ENCODE peak calls at places on chromosomes 3 and 15, in nine cellular contexts. Q, Z, F, O, A, H, U, V and E are unnamed samples.

GRCh38 chr3:188469228-188469885 is 315.4 kb downstream of the LPP start:
- DNase-seq in Z (peak), Q (no peak), V (no peak), A (no peak), H (no peak), U (no peak), O (no peak), F (no peak), E (no peak)

GRCh38 chr15:47374222-47374621 is 343.1 kb upstream of the SEMA6D start:
- DNase-seq in U (no peak), O (no peak), H (peak), V (no peak), F (peak), Q (no peak), A (no peak), Z (no peak), E (no peak)

GRCh38 chr3:151926956-151927355 is 53.5 kb downstream of the SUCNR1 start:
- DNase-seq in A (no peak), O (no peak), Q (no peak), U (no peak), V (no peak), H (peak), F (no peak), Z (no peak), E (no peak)

GRCh38 chr3:129526121-129526900 is 2.1 kb upstream of the RHO start:
- DNase-seq in U (no peak), F (no peak), O (no peak), H (no peak), Z (no peak), Q (peak), V (no peak), A (no peak), E (no peak)

GRCh38 chr3:17138246-17139039 is 253.7 kb downstream of the PLCL2 start:
- DNase-seq in V (peak), Q (no peak), O (no peak), A (no peak), U (no peak), H (no peak), F (no peak), Z (no peak), E (no peak)

GRCh38 chr15:53962646-53963561 is 15.3 kb upstream of the UNC13C start:
- DNase-seq in A (no peak), H (peak), F (peak), Z (no peak), V (no peak), Q (peak), U (no peak), O (peak), E (no peak)

GRCh38 chr15:75578948-75579908 is at the start of gene PTPN9:
- DNase-seq in O (peak), Q (peak), U (peak), H (peak), Z (peak), F (peak), A (peak), V (peak), E (no peak)

GRCh38 chr15:96416934-96417759 is 86.6 kb downstream of the NR2F2 start:
- DNase-seq in A (no peak), F (peak), H (peak), Q (no peak), U (no peak), Z (no peak), O (no peak), V (no peak), E (no peak)

GRCh38 chr3:26622634-26623408 is at the start of gene LRRC3B:
- DNase-seq in A (peak), U (no peak), Q (no peak), V (peak), F (peak), Z (no peak), H (no peak), O (peak), E (no peak)

GRCh38 chr3:143552851-143553250 is 295.4 kb downstream of the SLC9A9 start:
- DNase-seq in V (no peak), O (no peak), H (no peak), Q (no peak), Z (no peak), F (no peak), A (no peak), U (no peak), E (no peak)

GRCh38 chr15:58135511-58136174 is 2.5 kb upstream of the AQP9 start:
- DNase-seq in Q (no peak), U (no peak), V (no peak), Z (no peak), A (no peak), H (peak), O (no peak), F (no peak), E (no peak)

GRCh38 chr3:29144807-29145206 is 136.1 kb upstream of the RBMS3 start:
- DNase-seq in Q (no peak), F (no peak), Z (no peak), O (no peak), A (no peak), V (no peak), U (no peak), H (peak), E (no peak)

GRCh38 chr3:30643763-30644462 is 37.5 kb downstream of the TGFBR2 start:
- DNase-seq in F (no peak), Z (no peak), O (no peak), V (no peak), Q (no peak), U (no peak), H (no peak), A (no peak), E (no peak)

GRCh38 chr3:185071401-185071800 is 81.5 kb downstream of the C3orf70 start:
- DNase-seq in O (no peak), Q (no peak), U (no peak), V (no peak), F (no peak), H (no peak), A (no peak), Z (no peak), E (no peak)

GRCh38 chr3:50644556-50644955 is 27.6 kb downstream of the MAPKAPK3 start:
- DNase-seq in F (no peak), A (no peak), Q (no peak), O (peak), H (peak), V (no peak), U (no peak), Z (no peak), E (no peak)

GRCh38 chr3:11290743-11291680 is 18.8 kb downstream of the ATG7 start:
- DNase-seq in O (no peak), H (peak), Q (no peak), V (no peak), U (no peak), Z (no peak), F (no peak), A (no peak), E (no peak)

GRCh38 chr15:20351448-20351961 is 190.1 kb downstream of the GOLGA6L6 start:
- DNase-seq in O (peak), F (peak), Z (no peak), A (peak), Q (peak), V (peak), H (no peak), U (peak), E (no peak)

GRCh38 chr15:28912422-28912821 is 26.6 kb downstream of the APBA2 start:
- DNase-seq in H (no peak), O (no peak), Q (no peak), A (peak), U (no peak), F (no peak), V (no peak), Z (no peak), E (no peak)

GRCh38 chr3:58421004-58421403 is 12.6 kb downstream of the PDHB start:
- DNase-seq in A (no peak), F (no peak), O (no peak), Q (no peak), H (no peak), V (no peak), Z (no peak), U (no peak), E (no peak)

GRCh38 chr3:192864943-192865342 is 52.7 kb downstream of the MB21D2 start:
- DNase-seq in H (peak), O (no peak), F (no peak), Q (peak), A (no peak), V (no peak), Z (no peak), U (no peak), E (no peak)

GRCh38 chr3:37608061-37608702 is 253.5 kb upstream of the CTDSPL start:
- DNase-seq in O (no peak), U (no peak), Q (no peak), Z (no peak), V (no peak), F (no peak), A (no peak), H (no peak), E (no peak)

GRCh38 chr3:178083906-178084823 is 452.1 kb upstream of the KCNMB2 start:
- DNase-seq in O (no peak), A (no peak), Q (peak), F (no peak), Z (no peak), V (no peak), U (no peak), H (peak), E (no peak)

GRCh38 chr15:58383876-58384275 is 47.9 kb upstream of the LIPC start:
- DNase-seq in F (peak), Z (no peak), Q (no peak), A (no peak), V (no peak), H (no peak), O (no peak), U (no peak), E (no peak)

GRCh38 chr3:31407665-31408064 is 125.1 kb upstream of the STT3B start:
- DNase-seq in O (no peak), Z (no peak), Q (no peak), H (peak), V (no peak), F (no peak), A (no peak), U (no peak), E (no peak)

GRCh38 chr15:34999906-35000305 is 11.8 kb upstream of the ZNF770 start:
- DNase-seq in O (no peak), U (no peak), V (no peak), H (no peak), Z (no peak), Q (no peak), F (no peak), A (no peak), E (no peak)

GRCh38 chr3:48439820-48440589 is at the start of the genes CCDC51 and TMA7:
- DNase-seq in A (peak), O (peak), Q (peak), F (peak), V (peak), U (peak), Z (peak), H (peak), E (peak)

GRCh38 chr3:152192936-152193672 is 75.6 kb upstream of the MBNL1 start:
- DNase-seq in F (no peak), H (no peak), V (no peak), U (no peak), Q (no peak), A (no peak), Z (no peak), O (no peak), E (no peak)

GRCh38 chr3:177591371-177591770 is 394.1 kb upstream of the TBL1XR1 start:
- DNase-seq in Z (no peak), H (no peak), A (peak), U (no peak), O (no peak), F (no peak), Q (no peak), V (no peak), E (peak)

GRCh38 chr3:71584216-71585061 is 911 bp upstream of the FOXP1 start:
- DNase-seq in Z (no peak), H (peak), V (peak), O (peak), U (peak), Q (no peak), F (peak), A (peak), E (no peak)

GRCh38 chr15:97684249-97684648 is 276.3 kb upstream of the ARRDC4 start:
- DNase-seq in F (no peak), A (no peak), V (no peak), H (no peak), O (no peak), Q (peak), Z (no peak), U (no peak), E (no peak)

GRCh38 chr3:177379045-177379444 is 181.8 kb upstream of the TBL1XR1 start:
- DNase-seq in U (no peak), V (no peak), Q (peak), Z (no peak), H (no peak), F (no peak), A (no peak), O (no peak), E (no peak)

GRCh38 chr3:32238816-32239637 is 547 bp downstream of the CMTM8 start:
- DNase-seq in H (peak), Q (peak), A (peak), V (peak), Z (no peak), U (no peak), F (peak), O (peak), E (no peak)

GRCh38 chr15:58146734-58147133 is 8.6 kb downstream of the AQP9 start:
- DNase-seq in A (no peak), U (no peak), H (peak), Z (no peak), V (no peak), O (no peak), F (no peak), Q (no peak), E (no peak)

GRCh38 chr3:134644731-134645514 is 5.9 kb downstream of the KY start:
- DNase-seq in Q (no peak), V (peak), Z (no peak), F (no peak), U (peak), H (no peak), O (no peak), A (no peak), E (no peak)

GRCh38 chr3:133899309-133899708 is 3.6 kb upstream of the RAB6B start:
- DNase-seq in V (no peak), U (no peak), Z (no peak), O (no peak), Q (no peak), F (no peak), H (no peak), A (no peak), E (no peak)

GRCh38 chr3:118909751-118910150 is 124.9 kb downstream of the IGSF11 start:
- DNase-seq in V (no peak), F (no peak), A (no peak), Q (no peak), O (no peak), Z (no peak), H (no peak), U (no peak), E (no peak)

GRCh38 chr3:165852150-165852549 is 14.9 kb upstream of the BCHE start:
- DNase-seq in A (no peak), Q (no peak), F (no peak), H (peak), V (no peak), U (no peak), Z (no peak), O (no peak), E (no peak)

GRCh38 chr3:105606052-105606451 is 239.3 kb downstream of the ALCAM start:
- DNase-seq in A (no peak), H (peak), O (no peak), V (no peak), Z (no peak), F (no peak), Q (no peak), U (no peak), E (no peak)

DNA sequence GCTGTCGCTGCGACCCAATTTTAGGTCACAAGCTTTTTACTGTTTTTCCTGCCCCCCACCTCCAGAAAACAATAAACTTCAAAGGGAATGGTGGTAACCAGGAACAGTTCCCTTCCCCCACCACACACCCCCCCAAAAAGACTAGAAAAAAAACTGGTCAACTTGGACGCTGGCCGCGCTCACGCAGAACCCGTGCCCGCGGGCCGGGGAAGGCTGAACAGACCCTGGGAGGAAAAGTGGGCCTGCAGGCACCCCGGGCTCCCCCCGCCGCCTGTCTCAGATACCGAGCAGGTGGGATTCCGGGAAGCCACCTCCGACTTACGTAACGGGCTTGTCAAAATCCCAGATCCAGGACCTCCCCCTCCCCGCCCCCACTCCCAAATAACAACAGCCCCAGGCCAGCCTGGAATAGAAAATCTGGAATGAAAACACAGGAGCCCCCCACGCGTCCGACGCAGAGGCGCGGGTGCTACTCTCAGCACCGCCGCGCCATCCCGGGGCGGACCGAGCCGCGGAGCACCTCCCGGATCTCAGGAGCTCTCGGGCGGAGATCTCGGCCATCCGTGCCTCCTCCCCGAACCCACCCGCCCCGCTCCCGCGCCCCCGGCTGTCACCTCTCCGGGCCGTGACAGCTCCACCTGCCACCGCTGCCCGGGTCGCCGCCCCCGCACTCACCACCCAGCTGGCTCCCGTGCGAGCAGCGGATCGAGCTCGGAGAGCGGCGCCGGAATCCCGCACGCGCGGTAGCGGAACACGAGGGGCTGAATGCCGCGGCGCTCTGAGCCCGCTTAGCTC is 561 bp downstream of the DENND4A start:
- DNase-seq in H (peak), Q (no peak), Z (no peak), A (peak), O (peak), F (peak), V (peak), U (peak), E (no peak)
- TF ChIP-seq CTCF in H (no peak), Q (no peak), Z (no peak), A (no peak), O (no peak), F (no peak), V (no peak), U (no peak), E (no peak)

DNA sequence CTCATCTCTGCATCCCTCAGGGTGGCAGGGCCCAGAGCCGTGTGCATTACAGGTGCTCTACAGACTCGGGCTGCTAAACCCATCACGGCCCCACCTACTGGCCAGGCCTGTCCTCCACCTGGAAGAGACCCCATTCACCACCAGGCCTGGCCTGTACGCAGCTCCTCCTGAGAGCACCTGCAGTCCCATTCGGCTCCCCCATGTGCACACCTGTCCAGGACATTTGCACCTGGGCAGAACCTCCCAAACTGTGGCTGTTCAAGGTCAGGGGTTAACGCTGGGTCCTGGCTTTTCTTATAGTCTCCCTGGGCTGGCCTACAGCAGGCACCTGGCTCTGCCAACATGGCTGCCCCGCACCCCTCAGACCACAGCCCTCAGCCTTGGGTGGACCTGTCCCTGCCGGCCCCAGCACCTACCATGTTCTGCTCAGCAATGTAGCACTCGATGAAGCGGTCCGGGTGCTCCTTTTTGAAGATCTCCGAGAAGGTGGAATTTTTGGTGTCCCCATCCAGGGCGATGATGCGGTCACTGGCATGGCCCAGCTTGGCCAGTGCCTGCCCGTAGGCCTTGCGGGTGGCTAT is 25.7 kb downstream of the TKT start:
- DNase-seq in O (no peak), Q (no peak), Z (no peak), V (peak), H (no peak), F (peak), A (peak), U (no peak), E (no peak)
- TF ChIP-seq CTCF in O (no peak), Q (peak), Z (no peak), V (no peak), H (no peak), F (no peak), A (no peak), U (no peak), E (no peak)

GRCh38 chr3:150830094-150830681 is 67.2 kb upstream of the SIAH2 start:
- DNase-seq in U (no peak), H (peak), O (no peak), Q (peak), Z (no peak), A (no peak), V (no peak), F (peak), E (no peak)
- TF ChIP-seq CTCF in U (no peak), H (peak), O (no peak), Q (peak), Z (peak), A (no peak), V (no peak), F (no peak), E (peak)

GRCh38 chr15:89332446-89332845 is 2.2 kb downstream of the POLG start:
- DNase-seq in Q (no peak), V (no peak), H (peak), Z (no peak), F (peak), A (no peak), O (no peak), U (no peak), E (no peak)
- TF ChIP-seq CTCF in Q (peak), V (no peak), H (peak), Z (peak), F (peak), A (peak), O (no peak), U (no peak), E (peak)

GRCh38 chr3:112030911-112031310 is 3.6 kb upstream of the TMPRSS7 start:
- DNase-seq in F (no peak), H (no peak), Q (no peak), A (no peak), V (no peak), O (no peak), Z (no peak), U (no peak), E (no peak)
- TF ChIP-seq CTCF in F (no peak), H (no peak), Q (no peak), A (no peak), V (no peak), O (no peak), Z (no peak), U (no peak), E (no peak)

GRCh38 chr3:197680955-197681521 is 55.7 kb downstream of the RUBCN start:
- DNase-seq in O (no peak), H (no peak), Q (no peak), V (no peak), F (no peak), U (peak), Z (no peak), A (no peak), E (no peak)
- TF ChIP-seq CTCF in O (no peak), H (no peak), Q (no peak), V (no peak), F (no peak), U (no peak), Z (no peak), A (no peak), E (no peak)

DNA sequence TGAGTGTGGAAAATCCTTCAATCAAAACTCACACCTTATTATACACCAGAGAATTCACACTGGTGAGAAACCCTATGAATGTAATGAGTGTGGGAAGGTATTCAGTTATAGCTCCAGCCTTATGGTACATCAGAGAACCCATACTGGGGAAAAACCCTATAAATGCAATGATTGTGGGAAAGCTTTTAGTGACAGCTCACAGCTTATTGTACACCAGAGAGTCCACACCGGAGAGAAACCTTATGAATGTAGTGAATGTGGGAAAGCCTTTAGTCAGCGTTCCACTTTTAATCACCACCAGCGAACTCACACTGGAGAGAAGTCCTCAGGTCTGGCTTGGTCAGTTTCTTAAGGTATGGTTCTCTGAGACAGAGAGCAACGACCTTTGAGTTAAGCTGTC is 13.7 kb upstream of the ZNF660 start:
- DNase-seq in H (no peak), U (no peak), O (no peak), Q (no peak), Z (no peak), A (no peak), F (no peak), V (no peak), E (no peak)
- TF ChIP-seq CTCF in H (no peak), U (no peak), O (no peak), Q (no peak), Z (no peak), A (no peak), F (no peak), V (no peak), E (no peak)